ENCODE peak calls at places on chromosomes 2 and 18, in six cellular contexts. One of them, this sample, is unnamed.

GRCh38 chr2:136115183-136115751 is 2.7 kb downstream of the CXCR4 start:
- DNase-seq in IMR-90: no peak
- DNase-seq in H9: no peak
- DNase-seq in H1: no peak
- DNase-seq in mesenchymal stem cell: no peak
- DNase-seq in neuronal stem cell: no peak
- DNase-seq in this sample: no peak

GRCh38 chr2:100178085-100178788 is 35.8 kb upstream of the AFF3 start:
- DNase-seq in H9: peak
- DNase-seq in mesenchymal stem cell: peak
- DNase-seq in neuronal stem cell: peak
- DNase-seq in IMR-90: peak
- DNase-seq in H1: peak
- DNase-seq in this sample: peak

GRCh38 chr2:182672471-182673165 is 43.4 kb upstream of the DNAJC10 start:
- DNase-seq in mesenchymal stem cell: peak
- DNase-seq in IMR-90: peak
- DNase-seq in H1: no peak
- DNase-seq in neuronal stem cell: no peak
- DNase-seq in H9: no peak
- DNase-seq in this sample: no peak

GRCh38 chr2:186740266-186740665 is 46.4 kb downstream of the FAM171B start:
- DNase-seq in neuronal stem cell: no peak
- DNase-seq in H9: no peak
- DNase-seq in IMR-90: no peak
- DNase-seq in mesenchymal stem cell: no peak
- DNase-seq in H1: no peak
- DNase-seq in this sample: peak

GRCh38 chr2:214593723-214594122 is 182.9 kb downstream of the VWC2L start:
- DNase-seq in neuronal stem cell: peak
- DNase-seq in H1: peak
- DNase-seq in IMR-90: peak
- DNase-seq in H9: peak
- DNase-seq in mesenchymal stem cell: peak
- DNase-seq in this sample: peak

GRCh38 chr18:74522635-74523548 is 11.4 kb upstream of the CNDP1 start:
- DNase-seq in mesenchymal stem cell: peak
- DNase-seq in neuronal stem cell: no peak
- DNase-seq in H1: no peak
- DNase-seq in H9: peak
- DNase-seq in IMR-90: no peak
- DNase-seq in this sample: no peak

GRCh38 chr2:37376421-37377186 is 32.2 kb downstream of the QPCT start:
- DNase-seq in H1: no peak
- DNase-seq in mesenchymal stem cell: no peak
- DNase-seq in IMR-90: peak
- DNase-seq in neuronal stem cell: no peak
- DNase-seq in H9: no peak
- DNase-seq in this sample: no peak

GRCh38 chr2:196278491-196278911 is 107.1 kb upstream of the STK17B start:
- DNase-seq in H1: no peak
- DNase-seq in mesenchymal stem cell: peak
- DNase-seq in neuronal stem cell: no peak
- DNase-seq in IMR-90: peak
- DNase-seq in H9: no peak
- DNase-seq in this sample: no peak

GRCh38 chr18:45619062-45619825 is 4.0 kb downstream of the SLC14A2 start:
- DNase-seq in H1: no peak
- DNase-seq in neuronal stem cell: no peak
- DNase-seq in H9: no peak
- DNase-seq in IMR-90: no peak
- DNase-seq in mesenchymal stem cell: no peak
- DNase-seq in this sample: no peak

DNA sequence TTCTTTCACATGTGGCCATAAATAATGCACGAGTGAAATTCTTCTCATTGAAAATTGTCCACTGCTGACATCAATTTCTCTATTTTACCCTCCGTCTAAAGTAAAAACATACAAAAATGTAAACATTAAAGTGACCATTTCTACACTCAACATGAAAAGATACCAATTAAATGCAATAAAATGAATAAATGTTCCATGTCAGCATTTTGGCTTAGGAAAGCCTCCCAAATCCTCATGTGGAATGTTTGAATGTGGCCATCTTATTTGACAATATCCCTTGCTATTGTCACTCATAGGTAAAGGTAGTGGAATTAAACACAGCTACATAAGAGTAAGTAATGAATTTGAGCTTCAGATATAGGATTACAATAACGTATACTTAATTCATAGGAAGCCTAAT is 60.8 kb downstream of the ZNF521 start:
- DNase-seq in neuronal stem cell: no peak
- DNase-seq in H1: no peak
- DNase-seq in H9: no peak
- DNase-seq in IMR-90: no peak
- DNase-seq in mesenchymal stem cell: no peak
- DNase-seq in this sample: no peak
- H3K9ac ChIP-seq in neuronal stem cell: no peak
- H3K9ac ChIP-seq in H1: no peak
- H3K9ac ChIP-seq in H9: no peak
- H3K9ac ChIP-seq in IMR-90: no peak
- H3K9ac ChIP-seq in mesenchymal stem cell: no peak
- H3K9ac ChIP-seq in this sample: no peak

GRCh38 chr2:218368621-218369153 is 12.0 kb downstream of the CATIP start:
- DNase-seq in IMR-90: no peak
- DNase-seq in H9: peak
- DNase-seq in H1: no peak
- DNase-seq in neuronal stem cell: no peak
- DNase-seq in mesenchymal stem cell: peak
- DNase-seq in this sample: peak

GRCh38 chr2:218369374-218369773 is 12.7 kb upstream of the SLC11A1 start:
- DNase-seq in H9: no peak
- DNase-seq in neuronal stem cell: no peak
- DNase-seq in IMR-90: no peak
- DNase-seq in mesenchymal stem cell: no peak
- DNase-seq in H1: no peak
- DNase-seq in this sample: no peak

GRCh38 chr2:218368150-218368528 is 11.5 kb downstream of the CATIP start:
- DNase-seq in H9: no peak
- DNase-seq in neuronal stem cell: no peak
- DNase-seq in H1: no peak
- DNase-seq in IMR-90: no peak
- DNase-seq in mesenchymal stem cell: no peak
- DNase-seq in this sample: no peak

GRCh38 chr2:218366621-218367414 is 10.2 kb downstream of the CATIP start:
- DNase-seq in IMR-90: no peak
- DNase-seq in H9: no peak
- DNase-seq in neuronal stem cell: no peak
- DNase-seq in mesenchymal stem cell: no peak
- DNase-seq in H1: no peak
- DNase-seq in this sample: peak

GRCh38 chr2:218367415-218368149 is 10.9 kb downstream of the CATIP start:
- DNase-seq in neuronal stem cell: peak
- DNase-seq in IMR-90: peak
- DNase-seq in mesenchymal stem cell: peak
- DNase-seq in H9: peak
- DNase-seq in H1: peak
- DNase-seq in this sample: peak
- H3K4ac ChIP-seq in neuronal stem cell: no peak
- H3K4ac ChIP-seq in IMR-90: peak
- H3K4ac ChIP-seq in mesenchymal stem cell: peak
- H3K4ac ChIP-seq in H9: no peak
- H3K4ac ChIP-seq in H1: peak
- H3K4ac ChIP-seq in this sample: no peak

GRCh38 chr2:240569998-240570530 is 1.8 kb downstream of the RNPEPL1 start:
- DNase-seq in neuronal stem cell: no peak
- DNase-seq in IMR-90: no peak
- DNase-seq in H1: no peak
- DNase-seq in mesenchymal stem cell: no peak
- DNase-seq in H9: no peak
- DNase-seq in this sample: no peak
- H3K9ac ChIP-seq in neuronal stem cell: no peak
- H3K9ac ChIP-seq in IMR-90: no peak
- H3K9ac ChIP-seq in H1: no peak
- H3K9ac ChIP-seq in mesenchymal stem cell: no peak
- H3K9ac ChIP-seq in H9: no peak
- H3K9ac ChIP-seq in this sample: no peak

DNA sequence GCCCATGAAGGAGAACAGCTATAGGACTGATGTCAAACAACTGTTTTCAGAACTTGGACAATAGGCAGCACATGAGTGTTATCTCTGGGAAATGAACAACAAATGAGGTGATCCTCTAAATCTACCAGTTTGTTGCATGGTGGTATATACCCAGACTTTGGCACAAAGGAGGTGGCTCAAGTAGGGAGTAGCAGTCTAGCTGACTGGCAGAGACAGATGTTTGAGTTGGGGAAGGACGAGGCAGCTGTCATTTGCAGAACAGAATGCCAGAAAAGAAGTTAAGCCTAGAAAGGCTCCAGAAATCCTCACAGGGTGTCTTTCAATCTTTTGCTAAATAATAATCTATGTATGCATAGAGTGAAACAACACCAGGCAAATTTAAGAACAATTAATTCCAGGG is 47.4 kb downstream of the RPE start:
- DNase-seq in IMR-90: no peak
- DNase-seq in H1: no peak
- DNase-seq in neuronal stem cell: no peak
- DNase-seq in mesenchymal stem cell: no peak
- DNase-seq in H9: no peak
- DNase-seq in this sample: no peak
- H3K4ac ChIP-seq in IMR-90: no peak
- H3K4ac ChIP-seq in H1: no peak
- H3K4ac ChIP-seq in neuronal stem cell: no peak
- H3K4ac ChIP-seq in mesenchymal stem cell: no peak
- H3K4ac ChIP-seq in H9: no peak
- H3K4ac ChIP-seq in this sample: no peak

GRCh38 chr2:138124521-138124920 is 160.2 kb downstream of the HNMT start:
- DNase-seq in H1: no peak
- DNase-seq in neuronal stem cell: no peak
- DNase-seq in mesenchymal stem cell: no peak
- DNase-seq in H9: no peak
- DNase-seq in IMR-90: no peak
- DNase-seq in this sample: no peak

GRCh38 chr2:138121769-138122661 is 157.7 kb downstream of the HNMT start:
- DNase-seq in neuronal stem cell: no peak
- DNase-seq in IMR-90: no peak
- DNase-seq in mesenchymal stem cell: no peak
- DNase-seq in H9: no peak
- DNase-seq in H1: no peak
- DNase-seq in this sample: peak

GRCh38 chr2:138125306-138125900 is 161.1 kb downstream of the HNMT start:
- DNase-seq in H1: no peak
- DNase-seq in neuronal stem cell: no peak
- DNase-seq in H9: no peak
- DNase-seq in mesenchymal stem cell: no peak
- DNase-seq in IMR-90: no peak
- DNase-seq in this sample: no peak

GRCh38 chr2:138123741-138124140 is 159.5 kb downstream of the HNMT start:
- DNase-seq in IMR-90: no peak
- DNase-seq in mesenchymal stem cell: no peak
- DNase-seq in neuronal stem cell: no peak
- DNase-seq in H1: no peak
- DNase-seq in H9: no peak
- DNase-seq in this sample: peak

DNA sequence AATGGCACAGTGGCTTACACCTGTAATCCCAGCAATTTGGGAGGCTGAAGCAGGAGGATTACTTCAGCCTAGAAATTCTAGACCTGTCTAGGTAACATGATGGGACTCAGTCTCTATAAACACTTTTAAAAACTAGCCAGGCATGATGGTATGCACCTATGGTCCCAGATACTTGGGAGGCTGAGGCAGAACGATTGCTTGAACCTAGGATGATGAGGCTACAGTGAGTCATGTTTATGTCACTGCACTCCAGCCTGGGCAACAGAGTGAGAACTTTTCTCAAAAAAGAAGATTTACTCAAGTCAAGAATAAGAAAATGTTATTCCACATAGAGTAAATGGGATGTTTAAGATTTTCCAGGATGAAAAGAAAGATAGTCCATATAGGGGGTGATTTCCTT is 158.6 kb downstream of the HNMT start:
- DNase-seq in IMR-90: no peak
- DNase-seq in neuronal stem cell: no peak
- DNase-seq in mesenchymal stem cell: no peak
- DNase-seq in H9: no peak
- DNase-seq in H1: no peak
- DNase-seq in this sample: no peak
- H3K9ac ChIP-seq in IMR-90: no peak
- H3K9ac ChIP-seq in neuronal stem cell: no peak
- H3K9ac ChIP-seq in mesenchymal stem cell: no peak
- H3K9ac ChIP-seq in H9: no peak
- H3K9ac ChIP-seq in H1: no peak
- H3K9ac ChIP-seq in this sample: no peak

GRCh38 chr2:26344581-26345283 is 1.2 kb upstream of the SELENOI start:
- DNase-seq in neuronal stem cell: no peak
- DNase-seq in H9: peak
- DNase-seq in mesenchymal stem cell: peak
- DNase-seq in IMR-90: peak
- DNase-seq in H1: no peak
- DNase-seq in this sample: peak

GRCh38 chr2:26345554-26346453 is at the start of gene SELENOI:
- DNase-seq in mesenchymal stem cell: peak
- DNase-seq in IMR-90: peak
- DNase-seq in H1: peak
- DNase-seq in neuronal stem cell: peak
- DNase-seq in H9: peak
- DNase-seq in this sample: peak

GRCh38 chr2:26347286-26347865 is 787 bp upstream of the ADGRF3 start:
- DNase-seq in neuronal stem cell: no peak
- DNase-seq in H1: no peak
- DNase-seq in mesenchymal stem cell: peak
- DNase-seq in IMR-90: peak
- DNase-seq in H9: no peak
- DNase-seq in this sample: no peak

GRCh38 chr2:26346454-26347053 is at the start of gene ADGRF3:
- DNase-seq in IMR-90: peak
- DNase-seq in H1: no peak
- DNase-seq in mesenchymal stem cell: peak
- DNase-seq in neuronal stem cell: peak
- DNase-seq in H9: peak
- DNase-seq in this sample: peak

GRCh38 chr2:26345284-26345553 is 724 bp upstream of the SELENOI start:
- DNase-seq in mesenchymal stem cell: no peak
- DNase-seq in neuronal stem cell: no peak
- DNase-seq in IMR-90: no peak
- DNase-seq in H9: no peak
- DNase-seq in H1: no peak
- DNase-seq in this sample: no peak
- H3K4ac ChIP-seq in mesenchymal stem cell: peak
- H3K4ac ChIP-seq in neuronal stem cell: peak
- H3K4ac ChIP-seq in IMR-90: peak
- H3K4ac ChIP-seq in H9: no peak
- H3K4ac ChIP-seq in H1: peak
- H3K4ac ChIP-seq in this sample: peak

DNA sequence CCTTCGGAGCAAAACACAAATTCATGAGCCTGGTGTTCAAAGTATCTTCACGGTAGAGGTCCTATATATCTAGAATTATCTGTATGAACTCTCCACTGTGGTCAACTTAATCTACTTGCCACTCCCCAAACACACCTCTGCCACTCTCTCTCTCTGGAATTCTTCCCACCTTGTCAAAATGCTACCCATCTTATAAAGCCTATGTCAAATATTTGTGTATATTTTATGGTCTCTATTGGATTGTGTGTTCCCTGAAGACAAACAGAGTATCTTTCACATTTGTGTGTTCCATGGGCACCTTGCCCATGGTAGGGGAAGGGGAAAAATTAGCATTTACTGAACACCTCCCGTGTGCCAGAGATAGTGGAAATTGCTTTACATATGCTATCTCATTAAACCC is 83.2 kb upstream of the ATL2 start:
- DNase-seq in H1: no peak
- DNase-seq in neuronal stem cell: no peak
- DNase-seq in mesenchymal stem cell: no peak
- DNase-seq in H9: no peak
- DNase-seq in IMR-90: no peak
- DNase-seq in this sample: no peak
- H3K9ac ChIP-seq in H1: no peak
- H3K9ac ChIP-seq in neuronal stem cell: no peak
- H3K9ac ChIP-seq in mesenchymal stem cell: no peak
- H3K9ac ChIP-seq in H9: no peak
- H3K9ac ChIP-seq in IMR-90: no peak
- H3K9ac ChIP-seq in this sample: no peak

This sample was measured in mesendoderm.